ENCODE peak calls at places on chromosomes 13 and 19, in eight cellular contexts. Q, B, Z, H, X, J, U and K are unnamed samples.

GRCh38 chr13:111903143-111903542 is 163.8 kb upstream of the SOX1 start:
- DNase-seq in U (no peak), Z (peak), Q (no peak), H (peak), X (peak), B (no peak), J (no peak), K (peak)

GRCh38 chr19:55075366-55075998 is at the start of gene EPS8L1:
- DNase-seq in H (no peak), X (no peak), U (no peak), J (no peak), B (peak), Q (peak), Z (no peak), K (peak)

GRCh38 chr19:29842471-29843179 is 30.8 kb downstream of the CCNE1 start:
- DNase-seq in B (peak), Q (no peak), U (no peak), X (no peak), J (no peak), H (no peak), Z (no peak), K (no peak)

GRCh38 chr19:44975444-44975843 is 20.3 kb downstream of the CLPTM1 start:
- DNase-seq in U (no peak), Z (no peak), X (no peak), H (no peak), B (no peak), Q (no peak), J (no peak), K (no peak)

GRCh38 chr13:55615080-55615479 is 1525.6 kb upstream of the PRR20A start:
- DNase-seq in Z (no peak), H (no peak), B (no peak), U (no peak), Q (no peak), X (no peak), J (no peak), K (no peak)

GRCh38 chr13:95497307-95497943 is 55.1 kb upstream of the CLDN10 start:
- DNase-seq in B (no peak), X (no peak), Z (no peak), J (no peak), H (peak), Q (no peak), U (no peak), K (no peak)

GRCh38 chr13:113155982-113156655 is 2.3 kb upstream of the PROZ start:
- DNase-seq in Z (peak), X (no peak), J (no peak), U (no peak), Q (no peak), H (no peak), B (no peak), K (no peak)

GRCh38 chr13:41490616-41491015 is 33.3 kb downstream of the RGCC start:
- DNase-seq in H (no peak), J (no peak), U (no peak), B (no peak), Q (no peak), X (no peak), Z (no peak), K (no peak)

GRCh38 chr13:102317593-102317992 is 84.3 kb downstream of the FGF14 start:
- DNase-seq in Q (no peak), X (peak), B (no peak), H (no peak), Z (no peak), U (peak), J (no peak), K (no peak)

GRCh38 chr13:49248433-49249002 is 793 bp downstream of the CDADC1 start:
- DNase-seq in H (no peak), B (no peak), X (no peak), Q (peak), U (no peak), Z (no peak), J (no peak), K (peak)
- TF ChIP-seq CTCF in H (no peak), B (no peak), X (no peak), Q (no peak), U (no peak), Z (no peak), J (peak), K (no peak)

GRCh38 chr13:73984949-73985691 is 149.1 kb downstream of the KLF12 start:
- DNase-seq in U (no peak), H (peak), B (no peak), J (no peak), X (no peak), Q (no peak), Z (no peak), K (no peak)
- TF ChIP-seq CTCF in U (no peak), H (no peak), B (no peak), J (no peak), X (no peak), Q (no peak), Z (no peak), K (no peak)

GRCh38 chr13:33757713-33758112 is 60.2 kb upstream of the RFC3 start:
- DNase-seq in X (no peak), Z (no peak), Q (no peak), B (no peak), H (no peak), U (no peak), J (no peak), K (no peak)

GRCh38 chr13:33763021-33763420 is 54.9 kb upstream of the RFC3 start:
- DNase-seq in Z (no peak), U (no peak), H (no peak), X (no peak), J (no peak), Q (no peak), B (no peak), K (no peak)

GRCh38 chr13:33764716-33765115 is 53.2 kb upstream of the RFC3 start:
- DNase-seq in X (no peak), Z (no peak), U (no peak), H (no peak), Q (no peak), B (no peak), J (no peak), K (no peak)

GRCh38 chr13:33758113-33758512 is 59.8 kb upstream of the RFC3 start:
- DNase-seq in U (no peak), B (no peak), Z (no peak), J (no peak), X (no peak), H (no peak), Q (no peak), K (no peak)

GRCh38 chr13:33761744-33762143 is 56.2 kb upstream of the RFC3 start:
- DNase-seq in B (no peak), Q (no peak), Z (no peak), H (no peak), X (no peak), J (no peak), U (no peak), K (no peak)
- TF ChIP-seq CTCF in B (no peak), Q (no peak), Z (peak), H (no peak), X (peak), J (no peak), U (no peak), K (no peak)

GRCh38 chr19:40791349-40791748 is 7.6 kb upstream of the EGLN2 start:
- DNase-seq in B (no peak), H (no peak), Q (no peak), Z (no peak), J (no peak), X (no peak), U (no peak), K (no peak)
- TF ChIP-seq CTCF in B (no peak), H (no peak), Q (no peak), Z (no peak), J (no peak), X (no peak), U (no peak), K (no peak)

GRCh38 chr13:30551194-30551593 is 66.5 kb upstream of the USPL1 start:
- DNase-seq in Q (no peak), H (no peak), X (peak), J (no peak), U (no peak), B (no peak), Z (no peak), K (no peak)
- TF ChIP-seq CTCF in Q (no peak), H (peak), X (peak), J (peak), U (no peak), B (peak), Z (peak), K (no peak)